ENCODE peak calls at places on chromosomes 5 and 9, in four cellular contexts. One of them, this sample, is unnamed.

GRCh38 chr9:81393985-81394811 is 295.1 kb downstream of the TLE1 start:
- DNase-seq in HL-60: no peak
- DNase-seq in GM12878: no peak
- DNase-seq in K562: no peak
- DNase-seq in this sample: no peak

GRCh38 chr5:41636605-41637004 is 126.2 kb upstream of the PLCXD3 start:
- DNase-seq in HL-60: no peak
- DNase-seq in GM12878: no peak
- DNase-seq in K562: peak; percentile 27
- DNase-seq in this sample: no peak

GRCh38 chr9:120742951-120743416 is 28.7 kb upstream of the MEGF9 start:
- DNase-seq in HL-60: no peak
- DNase-seq in GM12878: no peak
- DNase-seq in K562: peak; percentile 47
- DNase-seq in this sample: peak; percentile 44

GRCh38 chr5:176384991-176385390 is 3.4 kb downstream of the NOP16 start:
- DNase-seq in HL-60: no peak
- DNase-seq in GM12878: no peak
- DNase-seq in K562: no peak
- DNase-seq in this sample: no peak

GRCh38 chr9:76629205-76629990 is 134.8 kb upstream of the PCA3 start:
- DNase-seq in HL-60: peak; percentile 72
- DNase-seq in GM12878: no peak
- DNase-seq in K562: no peak
- DNase-seq in this sample: no peak

GRCh38 chr9:130780865-130781504 is 54.1 kb upstream of the ABL1 start:
- DNase-seq in HL-60: no peak
- DNase-seq in GM12878: no peak
- DNase-seq in K562: no peak
- DNase-seq in this sample: no peak

GRCh38 chr5:134141346-134142050 is 27.0 kb downstream of the TCF7 start:
- DNase-seq in HL-60: no peak
- DNase-seq in GM12878: no peak
- DNase-seq in K562: no peak
- DNase-seq in this sample: no peak

GRCh38 chr9:35845824-35846771 is 17.1 kb downstream of the TMEM8B start:
- DNase-seq in HL-60: no peak
- DNase-seq in GM12878: no peak
- DNase-seq in K562: peak; percentile 20
- DNase-seq in this sample: no peak

GRCh38 chr5:9201761-9202160 is 344.1 kb downstream of the SEMA5A start:
- DNase-seq in HL-60: no peak
- DNase-seq in GM12878: no peak
- DNase-seq in K562: no peak
- DNase-seq in this sample: no peak

GRCh38 chr5:139895647-139896046 is 100.0 kb downstream of the PSD2 start:
- DNase-seq in HL-60: no peak
- DNase-seq in GM12878: no peak
- DNase-seq in K562: no peak
- DNase-seq in this sample: no peak

GRCh38 chr5:74552101-74552500 is 88.4 kb downstream of the ENC1 start:
- DNase-seq in HL-60: no peak
- DNase-seq in GM12878: no peak
- DNase-seq in K562: no peak
- DNase-seq in this sample: no peak

GRCh38 chr9:92711146-92711545 is 41.2 kb upstream of the IPPK start:
- DNase-seq in HL-60: no peak
- DNase-seq in GM12878: no peak
- DNase-seq in K562: peak; percentile 3
- DNase-seq in this sample: no peak

GRCh38 chr9:135309763-135310125 is 169.8 kb upstream of the PPP1R26 start:
- DNase-seq in HL-60: no peak
- DNase-seq in GM12878: no peak
- DNase-seq in K562: no peak
- DNase-seq in this sample: no peak

GRCh38 chr9:83986765-83987401 is 6.3 kb downstream of the RMI1 start:
- DNase-seq in HL-60: no peak
- DNase-seq in GM12878: no peak
- DNase-seq in K562: no peak
- DNase-seq in this sample: no peak

GRCh38 chr5:142861011-142861410 is 90.8 kb downstream of the ARHGAP26 start:
- DNase-seq in HL-60: no peak
- DNase-seq in GM12878: no peak
- DNase-seq in K562: no peak
- DNase-seq in this sample: no peak

GRCh38 chr5:125412051-125412560 is 665.7 kb upstream of the ZNF608 start:
- DNase-seq in HL-60: no peak
- DNase-seq in GM12878: peak; percentile 57
- DNase-seq in K562: no peak
- DNase-seq in this sample: no peak

GRCh38 chr5:68973696-68974095 is 120.1 kb upstream of the SLC30A5 start:
- DNase-seq in HL-60: no peak
- DNase-seq in GM12878: no peak
- DNase-seq in K562: no peak
- DNase-seq in this sample: no peak

GRCh38 chr5:142309747-142310318 is 15.0 kb downstream of the SPRY4 start:
- DNase-seq in HL-60: no peak
- DNase-seq in GM12878: no peak
- DNase-seq in K562: no peak
- DNase-seq in this sample: no peak

GRCh38 chr5:73030531-73030930 is 74.7 kb downstream of the FCHO2 start:
- DNase-seq in HL-60: no peak
- DNase-seq in GM12878: no peak
- DNase-seq in K562: no peak
- DNase-seq in this sample: no peak

GRCh38 chr9:137286980-137287383 is 9.5 kb downstream of the TOR4A start:
- DNase-seq in HL-60: no peak
- DNase-seq in GM12878: no peak
- DNase-seq in K562: peak; percentile 60
- DNase-seq in this sample: no peak

GRCh38 chr5:35367534-35367933 is 137.2 kb upstream of the PRLR start:
- DNase-seq in HL-60: no peak
- DNase-seq in GM12878: no peak
- DNase-seq in K562: no peak
- DNase-seq in this sample: no peak

GRCh38 chr5:35372482-35372881 is 142.2 kb upstream of the PRLR start:
- DNase-seq in HL-60: no peak
- DNase-seq in GM12878: no peak
- DNase-seq in K562: no peak
- DNase-seq in this sample: no peak

GRCh38 chr5:35371971-35372426 is 141.7 kb upstream of the PRLR start:
- DNase-seq in HL-60: no peak
- DNase-seq in GM12878: no peak
- DNase-seq in K562: no peak
- DNase-seq in this sample: no peak

GRCh38 chr5:35373196-35373696 is 143.0 kb upstream of the PRLR start:
- DNase-seq in HL-60: no peak
- DNase-seq in GM12878: no peak
- DNase-seq in K562: no peak
- DNase-seq in this sample: no peak

GRCh38 chr5:35369965-35370790 is 139.9 kb upstream of the PRLR start:
- DNase-seq in HL-60: no peak
- DNase-seq in GM12878: no peak
- DNase-seq in K562: no peak
- DNase-seq in this sample: no peak
- TF ChIP-seq SPI1 in HL-60: no peak
- TF ChIP-seq SPI1 in GM12878: no peak
- TF ChIP-seq SPI1 in K562: no peak
- TF ChIP-seq SPI1 in this sample: no peak

GRCh38 chr5:322281-322941 is 897 bp downstream of the AHRR start:
- DNase-seq in HL-60: no peak
- DNase-seq in GM12878: no peak
- DNase-seq in K562: no peak
- DNase-seq in this sample: no peak
- TF ChIP-seq POLR2AphosphoS5 in HL-60: no peak
- TF ChIP-seq POLR2AphosphoS5 in GM12878: peak; percentile 32
- TF ChIP-seq POLR2AphosphoS5 in K562: no peak
- TF ChIP-seq POLR2AphosphoS5 in this sample: no peak

GRCh38 chr9:96817973-96818372 is 36.3 kb downstream of the ZNF782 start:
- DNase-seq in HL-60: no peak
- DNase-seq in GM12878: no peak
- DNase-seq in K562: no peak
- DNase-seq in this sample: no peak
- TF ChIP-seq SPI1 in HL-60: no peak
- TF ChIP-seq SPI1 in GM12878: no peak
- TF ChIP-seq SPI1 in K562: no peak
- TF ChIP-seq SPI1 in this sample: no peak

GRCh38 chr5:14105717-14106435 is 37.3 kb upstream of the TRIO start:
- DNase-seq in HL-60: no peak
- DNase-seq in GM12878: no peak
- DNase-seq in K562: no peak
- DNase-seq in this sample: no peak
- TF ChIP-seq POLR2AphosphoS5 in HL-60: no peak
- TF ChIP-seq POLR2AphosphoS5 in GM12878: no peak
- TF ChIP-seq POLR2AphosphoS5 in K562: no peak
- TF ChIP-seq POLR2AphosphoS5 in this sample: no peak

This sample was measured in GM12891.